ENCODE peak calls at places on chromosomes 3 and 15, in four cellular contexts. One of them, this sample, is unnamed.

GRCh38 chr3:47418167-47419082 is 37.6 kb downstream of the PTPN23 start:
- DNase-seq in RWPE1: no peak
- DNase-seq in cardiac muscle cell: no peak
- DNase-seq in endodermal cell: peak; percentile 72
- DNase-seq in this sample: no peak

GRCh38 chr15:99536422-99537033 is 29.3 kb upstream of the MEF2A start:
- DNase-seq in cardiac muscle cell: no peak
- DNase-seq in endodermal cell: no peak
- DNase-seq in RWPE1: peak; percentile 39
- DNase-seq in this sample: no peak

GRCh38 chr3:126816956-126817777 is 113.1 kb downstream of the CHCHD6 start:
- DNase-seq in endodermal cell: no peak
- DNase-seq in RWPE1: no peak
- DNase-seq in cardiac muscle cell: peak; percentile 28
- DNase-seq in this sample: no peak

GRCh38 chr3:52204337-52205073 is 6.5 kb downstream of the ALAS1 start:
- DNase-seq in endodermal cell: no peak
- DNase-seq in cardiac muscle cell: no peak
- DNase-seq in RWPE1: no peak
- DNase-seq in this sample: no peak

GRCh38 chr15:52133510-52134220 is 21.1 kb upstream of the BCL2L10 start:
- DNase-seq in endodermal cell: peak; percentile 13
- DNase-seq in RWPE1: no peak
- DNase-seq in cardiac muscle cell: no peak
- DNase-seq in this sample: no peak

GRCh38 chr3:162370136-162370535 is 873.5 kb downstream of the OTOL1 start:
- DNase-seq in RWPE1: no peak
- DNase-seq in endodermal cell: no peak
- DNase-seq in cardiac muscle cell: no peak
- DNase-seq in this sample: no peak

GRCh38 chr3:42256135-42256819 is 9.7 kb downstream of the CCK start:
- DNase-seq in RWPE1: peak; percentile 84
- DNase-seq in cardiac muscle cell: no peak
- DNase-seq in endodermal cell: no peak
- DNase-seq in this sample: no peak

GRCh38 chr3:178768072-178768864 is 232.0 kb downstream of the KCNMB2 start:
- DNase-seq in endodermal cell: no peak
- DNase-seq in RWPE1: no peak
- DNase-seq in cardiac muscle cell: no peak
- DNase-seq in this sample: no peak

GRCh38 chr3:135014575-135014974 is 219.5 kb downstream of the EPHB1 start:
- DNase-seq in cardiac muscle cell: no peak
- DNase-seq in RWPE1: no peak
- DNase-seq in endodermal cell: no peak
- DNase-seq in this sample: no peak

GRCh38 chr3:101849714-101850326 is 506 bp downstream of the NFKBIZ start:
- DNase-seq in cardiac muscle cell: peak; percentile 52
- DNase-seq in RWPE1: no peak
- DNase-seq in endodermal cell: peak; percentile 82
- DNase-seq in this sample: peak; percentile 46

GRCh38 chr3:131535131-131535530 is 32.4 kb upstream of the MRPL3 start:
- DNase-seq in endodermal cell: no peak
- DNase-seq in RWPE1: peak; percentile 14
- DNase-seq in cardiac muscle cell: no peak
- DNase-seq in this sample: no peak

GRCh38 chr3:188185717-188186236 is 31.8 kb downstream of the LPP start:
- DNase-seq in RWPE1: no peak
- DNase-seq in endodermal cell: no peak
- DNase-seq in cardiac muscle cell: peak; percentile 64
- DNase-seq in this sample: no peak

GRCh38 chr3:172520332-172520831 is 2.8 kb downstream of the TNFSF10 start:
- DNase-seq in endodermal cell: no peak
- DNase-seq in RWPE1: peak; percentile 15
- DNase-seq in cardiac muscle cell: no peak
- DNase-seq in this sample: no peak

GRCh38 chr15:34292591-34292990 is 45.0 kb downstream of the SLC12A6 start:
- DNase-seq in cardiac muscle cell: no peak
- DNase-seq in endodermal cell: peak; percentile 37
- DNase-seq in RWPE1: no peak
- DNase-seq in this sample: no peak

GRCh38 chr3:104582092-104582491 is 784.6 kb upstream of the ALCAM start:
- DNase-seq in cardiac muscle cell: no peak
- DNase-seq in RWPE1: no peak
- DNase-seq in endodermal cell: no peak
- DNase-seq in this sample: no peak

GRCh38 chr15:101813803-101814534 is 2.0 kb downstream of the OR4F15 start:
- DNase-seq in endodermal cell: no peak
- DNase-seq in RWPE1: no peak
- DNase-seq in cardiac muscle cell: no peak
- DNase-seq in this sample: no peak

GRCh38 chr3:174524203-174524602 is 334.9 kb upstream of the NAALADL2 start:
- DNase-seq in endodermal cell: no peak
- DNase-seq in cardiac muscle cell: no peak
- DNase-seq in RWPE1: no peak
- DNase-seq in this sample: no peak

GRCh38 chr15:78209646-78210348 is 24.6 kb downstream of the ACSBG1 start:
- DNase-seq in endodermal cell: peak; percentile 46
- DNase-seq in cardiac muscle cell: no peak
- DNase-seq in RWPE1: no peak
- DNase-seq in this sample: no peak

GRCh38 chr3:71066356-71066755 is 517.2 kb downstream of the FOXP1 start:
- DNase-seq in RWPE1: no peak
- DNase-seq in endodermal cell: no peak
- DNase-seq in cardiac muscle cell: no peak
- DNase-seq in this sample: no peak

GRCh38 chr3:107208796-107209195 is 168.4 kb upstream of the CCDC54 start:
- DNase-seq in cardiac muscle cell: no peak
- DNase-seq in endodermal cell: no peak
- DNase-seq in RWPE1: no peak
- DNase-seq in this sample: no peak

GRCh38 chr3:107987036-107987557 is 103.7 kb downstream of the CD47 start:
- DNase-seq in cardiac muscle cell: no peak
- DNase-seq in endodermal cell: no peak
- DNase-seq in RWPE1: peak; percentile 74
- DNase-seq in this sample: no peak

GRCh38 chr3:9165441-9165840 is 84.0 kb downstream of the SRGAP3 start:
- DNase-seq in cardiac muscle cell: no peak
- DNase-seq in endodermal cell: no peak
- DNase-seq in RWPE1: no peak
- DNase-seq in this sample: no peak

GRCh38 chr3:195069501-195070251 is 201.3 kb downstream of the XXYLT1 start:
- DNase-seq in RWPE1: no peak
- DNase-seq in cardiac muscle cell: no peak
- DNase-seq in endodermal cell: no peak
- DNase-seq in this sample: no peak

GRCh38 chr15:66924889-66925288 is 140.5 kb upstream of the SMAD3 start:
- DNase-seq in cardiac muscle cell: no peak
- DNase-seq in RWPE1: no peak
- DNase-seq in endodermal cell: no peak
- DNase-seq in this sample: no peak

GRCh38 chr3:165642761-165643432 is 194.3 kb downstream of the BCHE start:
- DNase-seq in RWPE1: peak; percentile 82
- DNase-seq in cardiac muscle cell: no peak
- DNase-seq in endodermal cell: no peak
- DNase-seq in this sample: no peak

GRCh38 chr3:171262431-171262830 is 197.8 kb downstream of the TNIK start:
- DNase-seq in cardiac muscle cell: no peak
- DNase-seq in RWPE1: no peak
- DNase-seq in endodermal cell: no peak
- DNase-seq in this sample: no peak

GRCh38 chr3:29475854-29476253 is 195.0 kb downstream of the RBMS3 start:
- DNase-seq in endodermal cell: peak; percentile 81
- DNase-seq in RWPE1: no peak
- DNase-seq in cardiac muscle cell: no peak
- DNase-seq in this sample: no peak

GRCh38 chr15:22939051-22939450 is 41.1 kb downstream of the CYFIP1 start:
- DNase-seq in RWPE1: no peak
- DNase-seq in endodermal cell: no peak
- DNase-seq in cardiac muscle cell: no peak
- DNase-seq in this sample: no peak

GRCh38 chr3:56879453-56880224 is 77.9 kb upstream of the ARHGEF3 start:
- DNase-seq in RWPE1: peak; percentile 38
- DNase-seq in cardiac muscle cell: no peak
- DNase-seq in endodermal cell: no peak
- DNase-seq in this sample: no peak

GRCh38 chr15:71691322-71691699 is 119.0 kb upstream of the NR2E3 start:
- DNase-seq in endodermal cell: peak; percentile 32
- DNase-seq in RWPE1: no peak
- DNase-seq in cardiac muscle cell: no peak
- DNase-seq in this sample: no peak

GRCh38 chr15:69951511-69952209 is 146.1 kb downstream of the TLE3 start:
- DNase-seq in cardiac muscle cell: no peak
- DNase-seq in endodermal cell: no peak
- DNase-seq in RWPE1: peak; percentile 20
- DNase-seq in this sample: no peak
- TF ChIP-seq CTCF in cardiac muscle cell: no peak
- TF ChIP-seq CTCF in endodermal cell: peak; percentile 37
- TF ChIP-seq CTCF in RWPE1: no peak
- TF ChIP-seq CTCF in this sample: no peak

GRCh38 chr3:39180183-39180545 is 12.2 kb downstream of the XIRP1 start:
- DNase-seq in cardiac muscle cell: no peak
- DNase-seq in RWPE1: no peak
- DNase-seq in endodermal cell: no peak
- DNase-seq in this sample: no peak

GRCh38 chr3:39181408-39182335 is 10.7 kb downstream of the XIRP1 start:
- DNase-seq in endodermal cell: no peak
- DNase-seq in cardiac muscle cell: no peak
- DNase-seq in RWPE1: no peak
- DNase-seq in this sample: no peak

GRCh38 chr3:39178553-39178952 is 13.8 kb downstream of the XIRP1 start:
- DNase-seq in cardiac muscle cell: no peak
- DNase-seq in RWPE1: no peak
- DNase-seq in endodermal cell: no peak
- DNase-seq in this sample: no peak

GRCh38 chr3:39183231-39184080 is 8.9 kb downstream of the XIRP1 start:
- DNase-seq in endodermal cell: no peak
- DNase-seq in cardiac muscle cell: no peak
- DNase-seq in RWPE1: no peak
- DNase-seq in this sample: no peak

GRCh38 chr3:39180546-39181346 is 11.6 kb downstream of the XIRP1 start:
- DNase-seq in endodermal cell: peak; percentile 95
- DNase-seq in cardiac muscle cell: peak; percentile 97
- DNase-seq in RWPE1: peak; percentile 78
- DNase-seq in this sample: peak; percentile 97
- TF ChIP-seq CTCF in endodermal cell: peak; percentile 50
- TF ChIP-seq CTCF in cardiac muscle cell: peak; percentile 28
- TF ChIP-seq CTCF in RWPE1: no peak
- TF ChIP-seq CTCF in this sample: no peak

GRCh38 chr15:41827290-41827879 is 507 bp upstream of the JMJD7 start:
- DNase-seq in cardiac muscle cell: peak; percentile 15
- DNase-seq in RWPE1: no peak
- DNase-seq in endodermal cell: peak; percentile 83
- DNase-seq in this sample: no peak
- TF ChIP-seq CTCF in cardiac muscle cell: no peak
- TF ChIP-seq CTCF in RWPE1: no peak
- TF ChIP-seq CTCF in endodermal cell: no peak
- TF ChIP-seq CTCF in this sample: no peak

GRCh38 chr3:168051579-168052183 is 44.0 kb downstream of the GOLIM4 start:
- DNase-seq in RWPE1: no peak
- DNase-seq in endodermal cell: no peak
- DNase-seq in cardiac muscle cell: peak; percentile 14
- DNase-seq in this sample: peak; percentile 40

GRCh38 chr3:168052517-168052916 is 43.2 kb downstream of the GOLIM4 start:
- DNase-seq in endodermal cell: no peak
- DNase-seq in RWPE1: no peak
- DNase-seq in cardiac muscle cell: no peak
- DNase-seq in this sample: no peak

GRCh38 chr3:168049366-168049974 is 46.3 kb downstream of the GOLIM4 start:
- DNase-seq in RWPE1: no peak
- DNase-seq in cardiac muscle cell: no peak
- DNase-seq in endodermal cell: no peak
- DNase-seq in this sample: no peak

GRCh38 chr3:168054447-168054846 is 41.3 kb downstream of the GOLIM4 start:
- DNase-seq in endodermal cell: no peak
- DNase-seq in cardiac muscle cell: no peak
- DNase-seq in RWPE1: no peak
- DNase-seq in this sample: no peak

DNA sequence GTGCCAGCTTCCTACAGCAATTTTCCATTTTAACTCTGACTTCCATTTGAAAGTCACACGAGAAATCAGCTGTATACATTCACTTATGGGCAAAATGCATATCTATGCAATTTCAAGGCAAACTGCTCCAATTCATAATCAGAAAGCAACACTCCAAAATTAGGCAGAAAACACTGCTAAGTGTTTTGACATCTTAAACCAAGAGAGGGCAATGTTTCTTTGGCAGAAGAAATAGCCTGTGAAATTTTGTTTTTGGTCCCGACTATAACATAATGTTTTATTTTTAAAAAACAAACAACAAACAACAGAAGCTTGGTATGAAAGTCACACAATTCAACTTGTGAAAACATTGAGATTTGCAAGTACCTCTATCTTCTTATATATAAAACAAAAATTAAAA is 42.6 kb downstream of the GOLIM4 start:
- DNase-seq in RWPE1: no peak
- DNase-seq in cardiac muscle cell: no peak
- DNase-seq in endodermal cell: no peak
- DNase-seq in this sample: no peak
- TF ChIP-seq CTCF in RWPE1: no peak
- TF ChIP-seq CTCF in cardiac muscle cell: peak; percentile 29
- TF ChIP-seq CTCF in endodermal cell: peak; percentile 51
- TF ChIP-seq CTCF in this sample: peak; percentile 27

DNA sequence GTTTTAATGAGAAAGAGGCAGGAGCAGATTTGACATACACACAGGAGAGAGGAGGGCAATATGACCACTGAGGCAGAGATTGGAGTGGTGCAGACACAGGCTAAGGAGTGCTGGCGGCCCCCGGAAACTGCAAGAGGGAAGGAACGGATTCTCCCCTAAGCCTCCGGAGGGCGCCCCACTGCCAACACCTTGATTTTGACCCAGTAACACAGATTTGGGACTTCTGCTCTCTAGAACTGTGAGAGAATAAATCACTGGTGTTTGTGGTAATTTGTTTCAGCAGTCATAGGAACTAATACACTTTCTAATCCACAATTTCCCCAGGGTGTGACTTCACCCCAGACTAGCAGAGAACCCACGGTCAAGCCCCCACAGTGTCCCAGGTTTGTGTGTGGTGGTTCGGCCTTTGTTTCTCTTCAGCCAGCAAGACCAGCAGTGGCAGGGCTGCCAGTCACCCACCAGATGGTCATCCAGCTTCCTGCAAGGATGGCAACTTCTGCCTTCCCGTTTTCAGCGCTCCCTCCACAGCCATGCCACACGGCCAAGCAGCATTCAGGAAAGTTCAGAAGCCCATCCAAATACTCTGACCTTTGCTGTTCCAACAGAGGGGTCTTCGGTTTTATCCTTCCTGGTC is 23.6 kb upstream of the TSPAN3 start:
- DNase-seq in cardiac muscle cell: no peak
- DNase-seq in RWPE1: no peak
- DNase-seq in endodermal cell: peak; percentile 77
- DNase-seq in this sample: no peak
- TF ChIP-seq CTCF in cardiac muscle cell: peak; percentile 36
- TF ChIP-seq CTCF in RWPE1: no peak
- TF ChIP-seq CTCF in endodermal cell: peak; percentile 76
- TF ChIP-seq CTCF in this sample: no peak

This sample was measured in GM13976.